ENCODE peak calls at places on chromosomes 3 and 15, in seven cellular contexts. Q is AG09319, U is GM23338, D is mesothelial cell of epicardium, Y is endodermal cell, V is B cell, B is H1. N is an unnamed sample.

GRCh38 chr15:42691770-42692169 is 45.2 kb downstream of the CDAN1 start:
- DNase-seq in D (no peak), Y (no peak), B (no peak), V (no peak), Q (no peak), U (no peak), N (no peak)

GRCh38 chr15:93720607-93721006 is 510.8 kb upstream of the MCTP2 start:
- DNase-seq in B (no peak), U (no peak), Q (no peak), V (no peak), Y (no peak), D (no peak), N (no peak)

GRCh38 chr15:76310470-76311070 is 699 bp downstream of the ETFA start:
- DNase-seq in Y (no peak), U (no peak), Q (no peak), V (no peak), D (peak; percentile 48), B (no peak), N (no peak)

GRCh38 chr15:99480223-99480810 is 85.5 kb upstream of the MEF2A start:
- DNase-seq in Y (no peak), B (no peak), U (no peak), D (no peak), Q (no peak), V (no peak), N (no peak)

GRCh38 chr3:72816843-72817485 is 31.3 kb downstream of the SHQ1 start:
- DNase-seq in V (no peak), D (no peak), Q (no peak), Y (no peak), B (no peak), U (no peak), N (no peak)

GRCh38 chr3:10205461-10206165 is 40.9 kb downstream of the IRAK2 start:
- DNase-seq in Q (peak; percentile 68), V (no peak), U (no peak), B (no peak), D (no peak), Y (no peak), N (no peak)

GRCh38 chr3:135930243-135930642 is 35.3 kb upstream of the PPP2R3A start:
- DNase-seq in V (no peak), B (no peak), Q (no peak), Y (no peak), U (no peak), D (no peak), N (no peak)

GRCh38 chr15:33218071-33218491 is 23.6 kb upstream of the FMN1 start:
- DNase-seq in B (no peak), D (no peak), V (no peak), Q (no peak), Y (no peak), U (no peak), N (no peak)

GRCh38 chr15:81080946-81081345 is 53.1 kb upstream of the CFAP161 start:
- DNase-seq in Y (no peak), B (no peak), V (no peak), Q (no peak), U (no peak), D (no peak), N (no peak)

GRCh38 chr15:25241241-25241801 is 197.5 kb downstream of the UBE3A start:
- DNase-seq in B (no peak), U (no peak), Q (no peak), D (no peak), V (no peak), Y (no peak), N (no peak)

GRCh38 chr15:77897896-77898406 is 179.6 kb downstream of the TBC1D2B start:
- DNase-seq in B (no peak), V (no peak), Q (no peak), U (no peak), Y (no peak), D (no peak), N (no peak)

GRCh38 chr3:149042766-149043386 is 43.5 kb downstream of the HLTF start:
- DNase-seq in V (no peak), B (no peak), U (no peak), Q (no peak), Y (no peak), D (no peak), N (no peak)

GRCh38 chr3:129238945-129239705 is 10.3 kb upstream of the COPG1 start:
- DNase-seq in U (no peak), Q (peak; percentile 46), Y (no peak), D (no peak), V (peak; percentile 21), B (no peak), N (no peak)

GRCh38 chr15:36370735-36371115 is 208.7 kb upstream of the CDIN1 start:
- DNase-seq in Y (no peak), U (no peak), D (no peak), V (no peak), B (no peak), Q (no peak), N (no peak)

GRCh38 chr3:61638721-61639120 is 77.3 kb downstream of the PTPRG start:
- DNase-seq in Q (no peak), U (no peak), D (no peak), V (no peak), B (no peak), Y (no peak), N (no peak)

GRCh38 chr15:48059786-48060185 is 61.0 kb upstream of the SLC24A5 start:
- DNase-seq in Y (no peak), B (no peak), U (no peak), D (no peak), V (no peak), Q (no peak), N (no peak)

GRCh38 chr15:43134157-43134637 is 811 bp downstream of the TMEM62 start:
- DNase-seq in V (no peak), Q (no peak), D (no peak), B (no peak), Y (peak; percentile 61), U (peak; percentile 41), N (no peak)

GRCh38 chr15:40511472-40512133 is 40.8 kb downstream of the CHST14 start:
- DNase-seq in Y (peak; percentile 93), U (peak; percentile 87), V (no peak), D (peak; percentile 62), Q (no peak), B (no peak), N (no peak)

GRCh38 chr3:44058022-44058867 is 183.4 kb upstream of the TOPAZ1 start:
- DNase-seq in U (peak; percentile 8), Q (no peak), D (no peak), Y (peak; percentile 72), B (no peak), V (peak; percentile 79), N (no peak)

GRCh38 chr3:148648685-148649352 is 48.9 kb upstream of the AGTR1 start:
- DNase-seq in D (no peak), Y (no peak), U (no peak), B (no peak), Q (peak; percentile 10), V (no peak), N (no peak)

GRCh38 chr3:133792171-133792763 is 13.3 kb upstream of the SRPRB start:
- DNase-seq in Y (no peak), D (no peak), Q (no peak), U (peak; percentile 70), V (no peak), B (no peak), N (no peak)

GRCh38 chr15:67019886-67020520 is 45.4 kb upstream of the SMAD3 start:
- DNase-seq in B (no peak), U (no peak), D (no peak), Y (peak; percentile 35), Q (no peak), V (no peak), N (no peak)

GRCh38 chr3:177236704-177237103 is 39.4 kb upstream of the TBL1XR1 start:
- DNase-seq in Y (no peak), V (no peak), U (no peak), Q (no peak), D (no peak), B (no peak), N (no peak)

GRCh38 chr15:60044636-60045273 is 40.6 kb downstream of the FOXB1 start:
- DNase-seq in D (no peak), V (no peak), B (no peak), Q (no peak), Y (no peak), U (peak; percentile 21), N (no peak)

DNA sequence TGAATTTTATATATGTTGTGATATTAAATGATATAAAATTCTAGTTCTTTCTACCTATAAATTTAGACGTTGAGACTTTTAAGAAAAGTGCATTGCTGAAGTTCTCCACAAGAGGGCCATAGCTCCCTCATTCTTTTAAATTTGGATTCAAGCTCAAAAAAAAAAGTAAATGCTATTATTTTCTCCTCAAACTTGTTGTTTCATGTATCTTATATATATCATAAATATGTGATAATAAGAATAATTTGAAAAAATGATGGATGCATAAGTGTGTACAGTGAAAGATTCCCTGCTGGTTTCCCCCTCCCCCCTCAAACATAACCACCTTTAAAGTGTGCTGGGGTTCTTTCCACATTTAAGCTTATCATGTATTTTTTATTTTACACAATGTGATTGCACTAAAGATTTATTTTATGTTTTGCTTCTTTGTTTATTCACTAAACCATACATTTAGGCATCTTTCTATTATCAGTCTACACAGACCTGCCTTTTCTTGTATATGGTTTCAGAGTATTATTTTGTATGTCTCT is 769.4 kb upstream of the GOLIM4 start:
- DNase-seq in B (no peak), U (peak; percentile 65), V (peak; percentile 2), D (no peak), Q (peak; percentile 8), Y (no peak), N (no peak)
- TF ChIP-seq CTCF in B (peak; percentile 22), U (no peak), V (peak; percentile 82), D (peak; percentile 89), Q (peak; percentile 82), Y (peak; percentile 94), N (peak; percentile 52)

DNA sequence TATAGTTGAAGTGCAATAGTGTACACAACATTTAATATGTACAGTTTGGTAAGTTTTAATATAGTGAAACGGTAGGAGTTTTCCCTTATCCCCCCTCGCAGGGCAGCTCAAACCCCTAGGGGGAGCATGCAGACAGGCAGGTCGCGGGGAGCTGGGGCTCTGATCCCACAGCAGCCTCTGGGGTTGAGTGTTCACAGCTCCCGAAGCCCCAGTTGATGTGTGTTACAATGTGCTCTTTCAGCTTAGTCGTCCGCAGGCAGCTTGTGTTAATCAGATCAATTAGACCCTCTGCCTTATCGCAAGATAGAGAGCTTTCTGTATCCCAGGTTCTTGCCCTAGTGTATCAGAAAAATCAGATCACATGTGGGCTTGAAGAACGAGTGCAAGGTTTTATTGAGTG is 143.1 kb upstream of the CHRNA7 start:
- DNase-seq in Y (peak; percentile 79), B (no peak), Q (no peak), D (no peak), V (no peak), U (peak; percentile 74), N (no peak)
- TF ChIP-seq CTCF in Y (peak; percentile 75), B (peak; percentile 59), Q (no peak), D (no peak), V (no peak), U (peak; percentile 64), N (no peak)

GRCh38 chr15:51621917-51622268 is 678 bp downstream of the DMXL2 start:
- DNase-seq in D (peak; percentile 56), V (peak; percentile 34), B (no peak), Q (peak; percentile 14), Y (peak; percentile 83), U (peak; percentile 61), N (no peak)
- TF ChIP-seq CTCF in D (no peak), V (no peak), B (peak; percentile 0), Q (peak; percentile 22), Y (peak; percentile 40), U (no peak), N (peak; percentile 13)

DNA sequence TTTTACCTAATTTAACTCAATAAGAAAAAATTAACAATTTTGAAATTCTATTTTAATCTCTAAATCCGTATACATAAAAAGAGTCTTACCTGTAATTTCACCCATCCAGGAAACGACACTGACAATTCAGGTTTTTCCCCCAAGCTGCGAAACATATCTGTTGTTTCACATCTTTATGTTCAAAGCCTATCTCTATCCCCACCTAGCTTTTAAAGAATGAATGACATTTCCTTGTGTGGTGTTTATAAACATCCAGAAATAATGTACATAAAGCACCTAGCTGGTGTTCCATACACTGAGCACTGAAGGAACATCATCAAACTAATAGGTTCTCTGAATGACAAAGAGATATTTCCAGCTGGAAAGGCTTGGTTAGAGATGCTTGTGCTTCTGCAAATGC is 867.8 kb downstream of the SQOR start:
- DNase-seq in Q (no peak), B (no peak), Y (no peak), D (no peak), U (peak; percentile 38), V (no peak), N (no peak)
- TF ChIP-seq CTCF in Q (no peak), B (peak; percentile 7), Y (peak; percentile 54), D (no peak), U (peak; percentile 52), V (no peak), N (peak; percentile 47)